ENCODE peak calls at places on chromosomes 13 and 19, in eight cellular contexts. J, Y, R, T, Q, P, G and M are unnamed samples.
A peak's percentile ranks its signal among the peaks of the same experiment; 100 is the strongest.

GRCh38 chr13:72782717-72783116 is 784 bp downstream of the PIBF1 start:
- DNase-seq in J (no peak), T (no peak), Q (peak; percentile 15), P (no peak), R (no peak), G (peak; percentile 27), Y (no peak), M (no peak)

GRCh38 chr13:106087201-106087600 is 448.3 kb downstream of the EFNB2 start:
- DNase-seq in Y (no peak), J (no peak), R (no peak), G (no peak), P (peak; percentile 61), Q (no peak), T (peak; percentile 43), M (no peak)

GRCh38 chr13:76885203-76886004 is 801 bp downstream of the KCTD12 start:
- DNase-seq in Q (peak; percentile 23), R (peak; percentile 82), T (peak; percentile 86), P (peak; percentile 73), J (peak; percentile 74), Y (peak; percentile 88), G (peak; percentile 57), M (peak; percentile 29)

GRCh38 chr13:97344250-97345175 is 89.5 kb upstream of the RAP2A start:
- DNase-seq in T (peak; percentile 61), Y (peak; percentile 49), Q (peak; percentile 60), G (no peak), R (peak; percentile 70), J (peak; percentile 63), P (no peak), M (no peak)

GRCh38 chr19:19460761-19461265 is 54.5 kb downstream of the TSSK6 start:
- DNase-seq in P (no peak), G (no peak), T (peak; percentile 58), Y (peak; percentile 73), Q (no peak), J (peak; percentile 42), R (peak; percentile 73), M (peak; percentile 48)

GRCh38 chr13:113142876-113143275 is 15.6 kb upstream of the PROZ start:
- DNase-seq in P (no peak), Q (no peak), Y (peak; percentile 18), J (no peak), T (no peak), G (no peak), R (no peak), M (no peak)

GRCh38 chr19:38726761-38727301 is 17.4 kb downstream of the CAPN12 start:
- DNase-seq in Y (no peak), R (no peak), G (no peak), T (peak; percentile 29), P (no peak), J (peak; percentile 22), Q (no peak), M (no peak)

GRCh38 chr19:45873219-45873772 is 9.2 kb downstream of the FOXA3 start:
- DNase-seq in P (no peak), Q (no peak), Y (no peak), T (no peak), J (no peak), G (no peak), R (no peak), M (no peak)

GRCh38 chr13:70668293-70668692 is 560.0 kb upstream of the KLHL1 start:
- DNase-seq in Q (no peak), J (no peak), G (no peak), P (no peak), R (no peak), Y (peak; percentile 61), T (no peak), M (no peak)

GRCh38 chr13:42807866-42808265 is 26.5 kb downstream of the FAM216B start:
- DNase-seq in J (no peak), Y (no peak), R (no peak), T (no peak), P (no peak), Q (no peak), G (peak; percentile 25), M (no peak)

GRCh38 chr13:74966814-74967213 is 515.2 kb downstream of the TBC1D4 start:
- DNase-seq in Y (no peak), G (peak; percentile 17), Q (no peak), R (peak; percentile 67), P (no peak), T (no peak), J (no peak), M (no peak)

GRCh38 chr19:35213678-35214632 is 14.6 kb downstream of the FAM187B start:
- DNase-seq in R (peak; percentile 93), T (peak; percentile 64), G (peak; percentile 7), J (peak; percentile 28), Q (peak; percentile 50), P (peak; percentile 70), Y (peak; percentile 89), M (peak; percentile 53)

GRCh38 chr13:41546372-41547252 is 89.3 kb downstream of the RGCC start:
- DNase-seq in T (no peak), J (no peak), Q (no peak), G (peak; percentile 93), Y (no peak), R (no peak), P (no peak), M (no peak)

GRCh38 chr13:47211106-47211505 is 314.3 kb upstream of the HTR2A start:
- DNase-seq in T (no peak), G (peak; percentile 47), J (no peak), Q (no peak), R (no peak), Y (no peak), P (no peak), M (no peak)

GRCh38 chr19:21451187-21451586 is 54.2 kb upstream of the ZNF429 start:
- DNase-seq in P (no peak), R (no peak), Y (no peak), T (no peak), G (no peak), Q (no peak), J (no peak), M (no peak)
- H3K9me3 ChIP-seq in P (no peaks in the 10 kb centered on the region), R (peaks cover 41% of the 10 kb centered on the region), Y (peaks cover 9% of the 10 kb centered on the region), T (peaks cover 63% of the 10 kb centered on the region), G (no peaks in the 10 kb centered on the region), Q (peaks cover 11% of the 10 kb centered on the region), J (no peaks in the 10 kb centered on the region), M (peaks cover 38% of the 10 kb centered on the region)

GRCh38 chr19:7494416-7495098 is 5.7 kb upstream of the PEX11G start:
- DNase-seq in R (peak; percentile 38), Q (peak; percentile 73), T (no peak), P (no peak), J (no peak), Y (no peak), G (no peak), M (no peak)
- TF ChIP-seq CTCF in R (no peak), Q (peak; percentile 46), T (no peak), P (no peak), J (no peak), Y (no peak), G (no peak), M (no peak)

GRCh38 chr13:103056008-103056407 is 10.2 kb downstream of the SLC10A2 start:
- DNase-seq in Q (no peak), R (no peak), Y (no peak), J (no peak), P (no peak), T (no peak), G (no peak), M (no peak)
- H3K9me3 ChIP-seq in Q (no peaks in the 10 kb centered on the region), R (peaks cover 42% of the 10 kb centered on the region), Y (peaks cover 13% of the 10 kb centered on the region), J (no peaks in the 10 kb centered on the region), P (no peaks in the 10 kb centered on the region), T (peaks cover 23% of the 10 kb centered on the region), G (peaks cover 6% of the 10 kb centered on the region), M (peaks cover 14% of the 10 kb centered on the region)

DNA sequence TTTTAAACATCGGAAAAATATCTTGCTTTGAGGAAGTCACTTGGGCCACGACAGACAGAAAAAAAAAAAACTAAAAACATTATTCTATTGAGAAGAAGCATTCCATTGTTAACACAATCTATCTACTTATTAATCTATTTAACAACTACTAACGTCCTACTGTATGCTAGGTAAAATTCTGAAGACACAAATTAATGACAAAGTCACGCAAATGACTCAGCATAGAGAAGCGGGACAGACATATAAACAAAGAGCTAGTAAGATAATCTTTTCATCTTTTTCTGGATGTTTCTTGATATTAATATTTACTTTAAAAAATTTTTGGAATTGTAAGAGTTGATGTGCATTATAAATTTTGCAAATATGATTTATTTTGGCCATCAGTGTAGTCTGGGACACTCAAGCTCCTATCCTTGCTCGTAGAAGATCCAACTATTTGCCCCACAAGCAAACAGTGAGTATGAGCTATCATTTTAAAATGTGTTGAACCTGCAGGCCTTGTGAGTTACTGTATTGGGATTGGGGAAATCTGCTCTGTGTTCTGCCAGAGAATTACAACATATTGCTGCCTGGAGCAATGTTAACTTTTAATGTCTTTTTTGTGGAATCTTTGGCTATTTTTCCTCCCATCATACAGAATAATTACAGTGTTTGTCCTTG is 109.1 kb downstream of the PCDH9 start:
- DNase-seq in Q (peak; percentile 40), J (no peak), R (no peak), Y (no peak), P (no peak), T (no peak), G (peak; percentile 35), M (no peak)
- TF ChIP-seq CTCF in Q (no peak), J (no peak), R (no peak), Y (no peak), P (no peak), T (no peak), G (no peak), M (no peak)

GRCh38 chr19:14715841-14716240 is 26.0 kb downstream of the ZNF333 start:
- DNase-seq in G (no peak), Y (no peak), J (no peak), Q (no peak), P (no peak), R (no peak), T (no peak), M (no peak)
- H3K9me3 ChIP-seq in G (peaks cover 44% of the 10 kb centered on the region), Y (peaks cover 76% of the 10 kb centered on the region), J (peaks cover 57% of the 10 kb centered on the region), Q (peaks cover 23% of the 10 kb centered on the region), P (peaks cover 45% of the 10 kb centered on the region), R (peaks cover 98% of the 10 kb centered on the region), T (peaks cover 65% of the 10 kb centered on the region), M (peaks cover 67% of the 10 kb centered on the region)

GRCh38 chr13:38641164-38641948 is 45.5 kb upstream of the FREM2 start:
- DNase-seq in P (no peak), Y (no peak), G (no peak), T (no peak), Q (no peak), R (no peak), J (no peak), M (no peak)
- TF ChIP-seq CTCF in P (no peak), Y (no peak), G (peak; percentile 21), T (no peak), Q (peak; percentile 21), R (no peak), J (no peak), M (no peak)